ENCODE peak calls at places on chromosome 9, in six cellular contexts. Z, C, B, O, I and L are unnamed samples.

GRCh38 chr9:4805519-4805918 is 12.8 kb downstream of the RCL1 start:
- DNase-seq in Z (no peak), I (no peak), B (no peak), C (no peak), O (no peak), L (no peak)

GRCh38 chr9:113309204-113309813 is 6.1 kb upstream of the RNF183 start:
- DNase-seq in I (peak; percentile 32), Z (peak; percentile 8), B (no peak), C (no peak), O (peak; percentile 53), L (no peak)

GRCh38 chr9:86061972-86062739 is 37.2 kb downstream of the GOLM1 start:
- DNase-seq in C (no peak), B (no peak), I (no peak), Z (no peak), O (no peak), L (no peak)

GRCh38 chr9:124030969-124031451 is 19.4 kb downstream of the LHX2 start:
- DNase-seq in C (no peak), I (no peak), O (no peak), Z (no peak), B (peak; percentile 76), L (no peak)

GRCh38 chr9:114226289-114227055 is 71.1 kb downstream of the COL27A1 start:
- DNase-seq in C (no peak), B (no peak), O (no peak), I (no peak), Z (no peak), L (no peak)

GRCh38 chr9:97980918-97981827 is 2.0 kb upstream of the ANP32B start:
- DNase-seq in Z (no peak), O (peak; percentile 72), I (no peak), B (no peak), C (no peak), L (no peak)

GRCh38 chr9:127970401-127971313 is 10.1 kb downstream of the EEIG1 start:
- DNase-seq in O (no peak), C (no peak), Z (no peak), B (peak; percentile 95), I (no peak), L (no peak)

GRCh38 chr9:33914887-33915286 is 97.9 kb downstream of the UBE2R2 start:
- DNase-seq in B (no peak), Z (no peak), C (no peak), I (no peak), O (no peak), L (no peak)

GRCh38 chr9:16484744-16485143 is 385.7 kb downstream of the BNC2 start:
- DNase-seq in I (no peak), B (no peak), Z (no peak), C (no peak), O (no peak), L (no peak)

GRCh38 chr9:33381231-33381791 is 21.1 kb downstream of the AQP7 start:
- DNase-seq in B (no peak), C (peak; percentile 85), I (peak; percentile 26), O (peak; percentile 57), Z (no peak), L (peak; percentile 89)

GRCh38 chr9:93456504-93456903 is 3.1 kb upstream of the FAM120AOS start:
- DNase-seq in C (no peak), O (no peak), I (no peak), Z (no peak), B (no peak), L (no peak)

GRCh38 chr9:75539558-75539957 is 350.9 kb upstream of the PCSK5 start:
- DNase-seq in I (no peak), O (no peak), Z (no peak), C (no peak), B (no peak), L (no peak)

GRCh38 chr9:109426621-109427402 is 71.3 kb downstream of the PTPN3 start:
- DNase-seq in I (no peak), B (no peak), Z (no peak), O (no peak), C (no peak), L (no peak)

GRCh38 chr9:132811985-132812384 is 66.1 kb downstream of the AK8 start:
- DNase-seq in O (no peak), C (no peak), I (no peak), B (no peak), Z (no peak), L (no peak)

GRCh38 chr9:98994226-98995058 is 50.7 kb downstream of the COL15A1 start:
- DNase-seq in C (no peak), B (no peak), O (no peak), I (no peak), Z (no peak), L (no peak)

GRCh38 chr9:109968702-109969450 is 188.9 kb downstream of the PALM2AKAP2 start:
- DNase-seq in I (no peak), B (no peak), C (peak; percentile 52), O (peak; percentile 6), Z (no peak), L (peak; percentile 18)

GRCh38 chr9:75616841-75617566 is 273.5 kb upstream of the PCSK5 start:
- DNase-seq in Z (no peak), C (no peak), B (no peak), I (no peak), O (no peak), L (no peak)

GRCh38 chr9:129237195-129237611 is 59.1 kb upstream of the IER5L start:
- DNase-seq in I (peak; percentile 46), Z (no peak), O (no peak), B (no peak), C (no peak), L (no peak)

GRCh38 chr9:115891929-115892328 is 261.7 kb upstream of the PAPPA start:
- DNase-seq in C (no peak), B (no peak), Z (no peak), I (no peak), O (no peak), L (no peak)

GRCh38 chr9:8570776-8571175 is 771.2 kb upstream of the DMAC1 start:
- DNase-seq in O (no peak), B (no peak), I (no peak), Z (no peak), C (no peak), L (no peak)

GRCh38 chr9:110049699-110050450 is 158.1 kb downstream of the C9orf152 start:
- DNase-seq in C (peak; percentile 71), O (no peak), B (no peak), Z (no peak), I (no peak), L (no peak)

GRCh38 chr9:131323629-131324028 is 34.1 kb downstream of the PLPP7 start:
- DNase-seq in O (peak; percentile 54), B (no peak), I (no peak), Z (no peak), C (no peak), L (no peak)

GRCh38 chr9:20408513-20408912 is 213.8 kb downstream of the MLLT3 start:
- DNase-seq in I (no peak), O (no peak), Z (no peak), B (no peak), C (no peak), L (no peak)

GRCh38 chr9:4670591-4670990 is 4.3 kb upstream of the SPATA6L start:
- DNase-seq in Z (no peak), I (no peak), O (no peak), C (no peak), B (no peak), L (no peak)

GRCh38 chr9:90964101-90965020 is 162.7 kb downstream of the SYK start:
- DNase-seq in O (peak; percentile 3), Z (peak; percentile 10), B (no peak), I (peak; percentile 10), C (peak; percentile 48), L (no peak)

GRCh38 chr9:2181794-2182193 is 166.6 kb downstream of the SMARCA2 start:
- DNase-seq in I (peak; percentile 13), C (peak; percentile 80), B (no peak), Z (peak; percentile 12), O (no peak), L (peak; percentile 69)

GRCh38 chr9:130042406-130042930 is 521 bp downstream of the FNBP1 start:
- DNase-seq in O (no peak), C (peak; percentile 72), Z (no peak), I (peak; percentile 48), B (no peak), L (no peak)

DNA sequence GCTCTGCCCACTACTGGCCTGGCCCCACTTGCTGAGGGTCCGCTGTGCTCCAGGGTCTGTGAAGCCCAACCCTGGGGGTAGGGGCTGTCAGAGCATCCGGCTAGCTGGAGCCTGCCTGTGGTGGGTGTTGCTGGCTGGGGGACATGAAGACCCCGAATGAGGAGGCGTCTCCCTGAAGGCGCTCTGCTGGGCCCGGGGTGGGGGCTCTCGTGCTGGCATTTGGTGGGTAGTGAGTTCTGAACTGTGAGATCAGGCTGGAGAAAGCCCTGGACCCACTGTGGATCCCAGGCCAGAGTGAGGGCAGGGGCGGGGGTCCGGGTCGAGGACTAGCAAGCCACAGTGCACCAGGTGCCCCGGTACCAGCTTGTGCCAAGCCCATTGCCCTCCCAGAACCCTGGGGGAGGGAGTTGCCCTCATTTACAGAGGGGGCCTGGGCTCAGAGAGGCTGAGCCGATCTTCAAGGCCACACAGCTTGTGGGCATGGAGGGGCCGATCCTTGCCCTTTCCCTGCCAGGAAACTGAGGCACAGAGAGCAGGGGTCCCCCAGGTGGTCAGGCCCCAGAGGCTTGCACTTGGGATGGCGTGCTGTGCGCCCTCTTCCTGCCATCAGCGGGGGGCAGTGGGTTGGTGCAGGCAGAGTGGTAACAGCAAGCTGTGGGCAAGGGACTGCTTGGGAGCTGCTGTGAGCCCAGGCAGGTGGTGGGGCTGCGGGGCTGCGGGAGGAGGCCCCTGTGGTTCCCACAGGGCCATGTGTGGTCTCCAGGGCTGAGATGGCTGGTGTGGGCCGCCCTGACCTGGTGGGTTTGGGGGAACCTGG is 15.9 kb downstream of the RXRA start:
- DNase-seq in Z (no peak), C (no peak), O (no peak), I (no peak), B (no peak), L (no peak)
- H3K4me1 ChIP-seq in Z (peaks cover 11% of the 10 kb centered on the region), C (no peaks in the 10 kb centered on the region), O (peaks cover 29% of the 10 kb centered on the region), I (peaks cover 98% of the 10 kb centered on the region), B (no peaks in the 10 kb centered on the region), L (peaks cover 36% of the 10 kb centered on the region)

GRCh38 chr9:101414839-101415238 is 16.2 kb downstream of the ZNF189 start:
- DNase-seq in C (no peak), O (no peak), I (no peak), Z (no peak), B (no peak), L (no peak)
- H3K9me3 ChIP-seq in C (peaks cover 16% of the 10 kb centered on the region), O (no peaks in the 10 kb centered on the region), I (peaks cover 6% of the 10 kb centered on the region), Z (no peaks in the 10 kb centered on the region), B (peaks cover 4% of the 10 kb centered on the region), L (peaks cover 17% of the 10 kb centered on the region)

GRCh38 chr9:80664327-80665210 is 1024.8 kb downstream of the TLE1 start:
- DNase-seq in O (no peak), C (no peak), B (no peak), Z (no peak), I (no peak), L (no peak)
- TF ChIP-seq ZNF274 in O (no peak), C (no peak), B (no peak), Z (no peak), I (no peak), L (no peak)

DNA sequence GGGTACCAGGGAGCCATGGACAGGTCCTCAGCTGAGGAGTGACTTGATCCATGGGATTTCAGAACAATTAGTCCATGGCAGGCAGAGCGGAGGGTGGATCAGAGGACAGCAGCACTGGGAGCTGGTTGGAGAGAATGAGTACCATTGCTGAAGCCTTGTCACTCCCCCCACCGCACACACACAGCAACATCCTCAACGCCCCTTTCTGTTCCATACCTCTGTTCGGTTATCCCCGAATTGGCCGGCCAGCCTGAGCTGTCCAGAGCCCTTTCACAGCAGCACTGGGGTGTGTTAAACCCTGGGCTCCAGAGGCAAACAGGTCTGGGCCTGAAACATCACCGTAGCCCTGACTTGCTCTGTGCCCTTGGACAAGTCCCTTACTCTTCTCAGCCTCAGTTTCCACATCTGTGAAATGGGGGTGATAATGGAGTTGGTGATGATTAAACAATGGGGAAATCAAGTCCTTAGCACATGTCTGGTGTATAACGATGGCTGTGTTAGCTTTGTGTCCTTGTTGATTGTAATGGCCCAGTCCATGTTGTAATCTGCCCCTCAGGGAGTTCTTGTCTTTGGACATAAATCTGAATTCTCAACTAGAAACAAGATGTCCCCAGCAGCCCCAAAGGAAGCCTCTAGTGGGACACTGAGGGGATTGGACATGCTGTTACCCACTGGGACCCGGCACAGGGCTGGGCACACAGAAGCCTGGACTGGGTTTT is 16.9 kb downstream of the GSN start:
- DNase-seq in O (no peak), B (no peak), I (no peak), C (no peak), Z (no peak), L (no peak)
- H3K4me1 ChIP-seq in O (peaks cover 100% of the 10 kb centered on the region), B (peaks cover 5% of the 10 kb centered on the region), I (peaks cover 71% of the 10 kb centered on the region), C (peaks cover 22% of the 10 kb centered on the region), Z (peaks cover 100% of the 10 kb centered on the region), L (peaks cover 49% of the 10 kb centered on the region)